ENCODE peak calls at places on chromosomes 3 and 15, in four cellular contexts. I is cerebellum, V is mesothelial cell of epicardium, Y is lower leg skin. M is an unnamed sample.

GRCh38 chr3:29338981-29339833 is 58.3 kb downstream of the RBMS3 start:
- DNase-seq in I (no peak), V (no peak), Y (no peak), M (no peak)

GRCh38 chr3:14518432-14518802 is 21.7 kb downstream of the GRIP2 start:
- DNase-seq in I (no peak), V (no peak), Y (no peak), M (no peak)

GRCh38 chr3:179100652-179101051 is 29.0 kb upstream of the ZMAT3 start:
- DNase-seq in I (no peak), V (no peak), Y (no peak), M (no peak)

GRCh38 chr3:50316657-50317242 is 5.8 kb downstream of the HYAL2 start:
- DNase-seq in I (no peak), V (peak; percentile 63), Y (peak; percentile 93), M (peak; percentile 88)

GRCh38 chr15:70870066-70870465 is 16.1 kb upstream of the LARP6 start:
- DNase-seq in I (no peak), V (no peak), Y (no peak), M (no peak)

GRCh38 chr3:34364345-34364744 is 565.9 kb downstream of the PDCD6IP start:
- DNase-seq in I (no peak), V (no peak), Y (no peak), M (no peak)

GRCh38 chr3:44235604-44236484 is 5.8 kb upstream of the TOPAZ1 start:
- DNase-seq in I (peak; percentile 54), V (peak; percentile 42), Y (peak; percentile 89), M (peak; percentile 40)

GRCh38 chr15:70856177-70856883 is 2.4 kb upstream of the LARP6 start:
- DNase-seq in I (no peak), V (no peak), Y (no peak), M (no peak)

GRCh38 chr3:100797921-100798491 is 88.7 kb downstream of the TFG start:
- DNase-seq in I (no peak), V (no peak), Y (no peak), M (no peak)

GRCh38 chr3:105868450-105868744 is 415 bp downstream of the CBLB start:
- DNase-seq in I (peak; percentile 50), V (peak; percentile 64), Y (peak; percentile 91), M (peak; percentile 41)

GRCh38 chr3:148937477-148937876 is 53.9 kb upstream of the GYG1 start:
- DNase-seq in I (no peak), V (no peak), Y (no peak), M (no peak)

GRCh38 chr15:63523306-63523990 is 19.1 kb downstream of the USP3 start:
- DNase-seq in I (no peak), V (no peak), Y (no peak), M (no peak)